ENCODE peak calls at places on chromosomes 2 and 18, in five cellular contexts. T, F, H, G and C are unnamed samples. For H3K4me1, the result is how much of the 10 kb centered on the place peaks cover.

GRCh38 chr2:6372317-6372903 is 493.3 kb downstream of the CMPK2 start:
- DNase-seq in T (no peak), H (peak), F (no peak), G (no peak), C (peak)

GRCh38 chr18:49227456-49227855 is 233.0 kb downstream of the DYM start:
- DNase-seq in T (no peak), F (no peak), H (peak), G (no peak), C (no peak)

GRCh38 chr18:63444567-63444966 is 22.3 kb upstream of the VPS4B start:
- DNase-seq in F (no peak), H (peak), G (no peak), T (no peak), C (peak)

GRCh38 chr2:11377915-11378649 is 33.6 kb upstream of the ROCK2 start:
- DNase-seq in F (no peak), H (no peak), G (no peak), T (peak), C (no peak)

GRCh38 chr18:53698907-53699306 is 525.6 kb downstream of the MBD2 start:
- DNase-seq in T (peak), H (peak), G (no peak), F (peak), C (peak)

GRCh38 chr2:128315122-128315828 is 3.4 kb downstream of the HS6ST1 start:
- DNase-seq in T (no peak), H (no peak), F (no peak), G (no peak), C (peak)

GRCh38 chr2:151071906-151072305 is 189.8 kb downstream of the RBM43 start:
- DNase-seq in H (peak), G (no peak), T (no peak), F (no peak), C (no peak)

GRCh38 chr18:49976810-49977209 is 163.5 kb upstream of the ACAA2 start:
- DNase-seq in H (no peak), G (no peak), T (no peak), F (no peak), C (no peak)

GRCh38 chr2:242060212-242060835 is 190.8 kb downstream of the RTP5 start:
- DNase-seq in F (no peak), G (no peak), T (no peak), H (peak), C (peak)

GRCh38 chr2:48251437-48252148 is 278.4 kb upstream of the STON1 start:
- DNase-seq in H (no peak), F (no peak), G (no peak), T (no peak), C (no peak)

GRCh38 chr2:26068602-26069298 is 34.9 kb downstream of the RAB10 start:
- DNase-seq in T (peak), H (peak), G (peak), F (peak), C (peak)

GRCh38 chr2:88127638-88127887 is 299 bp downstream of the FABP1 start:
- DNase-seq in T (no peak), G (no peak), H (no peak), F (no peak), C (no peak)

GRCh38 chr2:128372621-128373341 is 54.1 kb upstream of the HS6ST1 start:
- DNase-seq in T (no peak), F (no peak), H (no peak), G (no peak), C (no peak)

GRCh38 chr2:128275498-128276045 is 43.1 kb downstream of the HS6ST1 start:
- DNase-seq in T (no peak), H (no peak), F (no peak), G (no peak), C (peak)

GRCh38 chr2:151947524-151948165 is 119.4 kb upstream of the ARL5A start:
- DNase-seq in H (peak), G (no peak), T (no peak), F (no peak), C (no peak)

GRCh38 chr2:120647487-120647886 is 88.2 kb upstream of the GLI2 start:
- DNase-seq in H (peak), F (no peak), G (peak), T (no peak), C (no peak)

GRCh38 chr2:218540015-218540414 is 28.1 kb downstream of the USP37 start:
- DNase-seq in G (no peak), H (peak), F (no peak), T (no peak), C (no peak)

GRCh38 chr2:17643031-17643615 is 102.6 kb downstream of the VSNL1 start:
- DNase-seq in G (peak), H (peak), F (no peak), T (no peak), C (peak)

GRCh38 chr2:30147196-30147714 is 448 bp downstream of the YPEL5 start:
- DNase-seq in F (no peak), T (no peak), H (peak), G (no peak), C (peak)

GRCh38 chr18:1308686-1309085 is 404.0 kb downstream of the ADCYAP1 start:
- DNase-seq in G (no peak), T (no peak), H (no peak), F (no peak), C (no peak)

GRCh38 chr2:180739070-180739469 is 241.3 kb upstream of the UBE2E3 start:
- DNase-seq in F (no peak), G (no peak), H (no peak), T (no peak), C (no peak)

GRCh38 chr2:220899492-220899891 is 672.6 kb downstream of the EPHA4 start:
- DNase-seq in G (no peak), T (no peak), H (no peak), F (no peak), C (no peak)

GRCh38 chr2:88059979-88060906 is 4.7 kb upstream of the KRCC1 start:
- DNase-seq in F (peak), T (peak), G (peak), H (peak), C (peak)

GRCh38 chr2:144501118-144501517 is 18.8 kb downstream of the ZEB2 start:
- DNase-seq in F (no peak), G (no peak), H (peak), T (no peak), C (no peak)

GRCh38 chr2:97849881-97850540 is 136.6 kb downstream of the ZAP70 start:
- DNase-seq in H (peak), T (no peak), G (no peak), F (no peak), C (no peak)

GRCh38 chr2:227511239-227511930 is 39.4 kb downstream of the AGFG1 start:
- DNase-seq in H (no peak), F (no peak), T (no peak), G (no peak), C (no peak)

GRCh38 chr18:35267161-35267651 is 22.8 kb downstream of the ZSCAN30 start:
- DNase-seq in F (peak), G (no peak), H (peak), T (no peak), C (no peak)
- TF ChIP-seq EZH2phosphoT487 in F (no peak), G (no peak), H (no peak), T (no peak), C (no peak)

GRCh38 chr2:172198908-172199307 is 96.2 kb upstream of the DLX2 start:
- DNase-seq in G (no peak), F (no peak), H (no peak), T (no peak), C (no peak)
- H2AFZ ChIP-seq in G (no peak), F (no peak), H (no peak), T (no peak), C (no peak)

DNA sequence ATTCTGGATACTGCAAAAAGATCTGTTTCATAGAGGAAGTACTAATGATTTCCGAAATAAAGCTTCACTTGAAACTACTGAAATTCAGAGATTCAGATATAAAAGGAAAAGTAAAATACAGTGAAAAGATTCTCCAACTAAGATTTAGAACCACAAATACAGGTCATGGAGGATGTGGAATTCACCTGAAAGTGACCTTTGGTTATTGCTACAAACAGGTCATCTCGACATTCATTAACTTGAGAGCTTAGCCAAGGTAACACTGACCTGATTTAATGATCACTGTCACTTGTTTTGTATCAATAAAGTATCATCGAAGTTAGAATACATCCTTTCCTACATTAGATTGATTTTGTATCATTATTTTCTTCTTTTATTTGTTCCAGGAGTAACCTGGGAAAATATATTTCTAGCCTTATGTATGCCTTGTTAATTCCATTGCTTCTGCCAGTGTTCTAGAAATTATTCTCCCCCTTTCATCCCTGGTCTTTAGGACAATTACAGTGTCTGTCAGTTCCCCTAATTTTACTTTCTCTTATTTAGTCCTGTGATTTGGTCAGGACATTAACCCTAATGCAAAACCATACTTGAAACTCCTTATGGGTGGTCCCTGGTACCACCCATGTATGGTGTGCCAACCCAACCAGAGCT is 420.1 kb downstream of the LRP1B start:
- DNase-seq in G (no peak), H (no peak), T (no peak), F (no peak), C (no peak)
- H3K4me1 ChIP-seq in G (under half), H (under half), T (under half), F (under half), C (under half)

DNA sequence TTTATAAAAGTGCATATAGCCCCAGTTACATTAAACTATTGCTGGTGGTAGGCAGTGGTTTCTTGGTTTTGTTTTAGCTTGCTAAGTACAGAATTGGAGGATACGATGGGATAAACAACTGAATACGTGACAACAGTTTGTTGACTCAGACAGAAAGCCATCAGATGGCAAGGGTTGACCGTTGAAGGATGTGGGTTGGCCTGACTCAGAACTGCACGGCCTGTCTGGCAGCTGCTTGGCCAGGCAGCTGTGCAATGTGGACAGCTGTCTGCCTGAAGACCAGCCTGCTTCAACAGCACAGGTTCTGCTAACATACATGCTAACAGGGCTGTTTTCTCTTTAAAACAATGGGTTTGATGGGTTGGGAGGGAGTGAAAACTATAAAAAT is 46.6 kb downstream of the PRKRA start:
- DNase-seq in H (peak), G (no peak), F (no peak), T (peak), C (no peak)
- TF ChIP-seq EZH2phosphoT487 in H (no peak), G (no peak), F (no peak), T (no peak), C (no peak)

GRCh38 chr2:9666306-9666705 is 35.5 kb upstream of the YWHAQ start:
- DNase-seq in T (no peak), G (no peak), F (no peak), H (peak), C (no peak)
- H2AFZ ChIP-seq in T (no peak), G (no peak), F (no peak), H (no peak), C (no peak)

GRCh38 chr2:47008381-47009280 is 93.0 kb upstream of the MCFD2 start:
- DNase-seq in F (peak), H (peak), T (no peak), G (no peak), C (peak)

GRCh38 chr2:47009368-47009767 is 93.8 kb upstream of the MCFD2 start:
- DNase-seq in T (no peak), F (no peak), G (no peak), H (no peak), C (no peak)

GRCh38 chr2:47006374-47007220 is 91.0 kb upstream of the MCFD2 start:
- DNase-seq in G (no peak), H (no peak), F (peak), T (no peak), C (no peak)

GRCh38 chr2:47007221-47007825 is 91.7 kb upstream of the MCFD2 start:
- DNase-seq in H (no peak), G (no peak), T (no peak), F (no peak), C (no peak)

DNA sequence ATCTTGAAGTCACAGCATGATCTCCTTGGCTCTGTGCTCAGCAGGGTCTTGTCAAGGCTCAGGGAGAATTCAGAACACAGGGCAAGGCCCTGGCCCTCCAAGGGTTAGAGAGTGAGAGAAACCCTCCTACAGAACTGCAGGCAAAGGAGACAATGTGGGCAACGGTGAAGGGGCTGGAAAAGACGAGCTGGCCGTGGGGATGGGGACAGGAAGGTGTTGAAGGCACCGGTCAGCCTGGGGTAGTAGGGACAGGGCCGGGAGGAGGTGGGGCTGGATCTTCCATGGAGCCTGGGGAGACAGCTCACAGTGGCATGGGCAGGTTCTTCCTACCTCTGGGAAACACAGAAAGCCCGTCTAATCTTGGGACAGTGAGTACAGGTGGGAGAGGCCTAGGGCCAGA is 92.2 kb upstream of the MCFD2 start:
- DNase-seq in G (no peak), F (no peak), H (no peak), T (no peak), C (no peak)
- H3K4me1 ChIP-seq in G (under half), F (under half), H (under half), T (under half), C (under half)

DNA sequence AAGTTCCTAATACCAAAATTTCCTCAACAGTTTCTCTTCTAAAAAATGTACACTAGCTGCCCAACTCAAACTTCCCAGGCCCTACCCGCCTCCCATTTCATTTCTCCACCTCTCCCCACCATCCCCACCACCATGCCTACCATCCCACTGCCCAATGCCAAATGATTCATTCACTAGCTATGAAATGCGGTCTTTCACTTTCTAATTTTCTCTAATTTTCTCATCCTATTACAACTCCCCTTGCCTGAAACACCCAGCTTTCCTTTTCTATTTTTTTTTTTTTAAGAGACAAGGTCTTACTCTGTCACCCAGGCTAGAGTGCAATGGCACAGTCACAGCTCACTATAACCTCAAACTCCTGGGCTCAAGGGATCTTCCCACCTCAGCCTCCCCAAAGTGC is 38.4 kb downstream of the KIDINS220 start:
- DNase-seq in G (no peak), T (no peak), H (no peak), F (no peak), C (no peak)
- TF ChIP-seq EZH2phosphoT487 in G (no peak), T (no peak), H (no peak), F (no peak), C (no peak)

GRCh38 chr2:154710685-154711084 is 12.2 kb downstream of the KCNJ3 start:
- DNase-seq in F (no peak), H (no peak), T (no peak), G (no peak), C (no peak)

GRCh38 chr2:154706660-154707059 is 8.2 kb downstream of the KCNJ3 start:
- DNase-seq in H (no peak), G (no peak), T (no peak), F (no peak), C (no peak)

GRCh38 chr2:154709215-154709614 is 10.7 kb downstream of the KCNJ3 start:
- DNase-seq in H (no peak), T (no peak), G (no peak), F (no peak), C (no peak)

GRCh38 chr2:154710078-154710477 is 11.6 kb downstream of the KCNJ3 start:
- DNase-seq in H (no peak), T (no peak), G (no peak), F (no peak), C (no peak)

GRCh38 chr2:154707994-154708393 is 9.5 kb downstream of the KCNJ3 start:
- DNase-seq in G (no peak), T (no peak), H (no peak), F (no peak), C (no peak)
- H2AFZ ChIP-seq in G (no peak), T (no peak), H (no peak), F (no peak), C (no peak)

GRCh38 chr2:237738255-237738654 is 60.3 kb upstream of the RBM44 start:
- DNase-seq in H (no peak), T (no peak), F (no peak), G (no peak), C (no peak)

GRCh38 chr2:237737196-237737865 is 61.2 kb upstream of the RBM44 start:
- DNase-seq in G (no peak), H (no peak), F (no peak), T (no peak), C (no peak)

GRCh38 chr2:237735762-237736161 is 62.8 kb upstream of the RBM44 start:
- DNase-seq in T (no peak), H (no peak), G (no peak), F (no peak), C (no peak)

GRCh38 chr2:237734905-237735623 is 63.5 kb upstream of the RBM44 start:
- DNase-seq in H (no peak), G (no peak), F (no peak), T (no peak), C (no peak)

GRCh38 chr2:237736783-237737182 is 61.8 kb upstream of the RBM44 start:
- DNase-seq in F (no peak), T (no peak), H (no peak), G (no peak), C (no peak)
- H3K4me1 ChIP-seq in F (half or more), T (under half), H (under half), G (under half), C (under half)